ENCODE peak calls at places on chromosomes 12 and 14, in four cellular contexts. Z is lung, M is breast epithelium, L is IMR-90. J is an unnamed sample.

GRCh38 chr14:67567654-67568053 is 32.4 kb downstream of the PIGH start:
- DNase-seq in Z (no peak), M (no peak), L (no peak), J (peak; percentile 51)

GRCh38 chr14:68283378-68284123 is 464.0 kb downstream of the RAD51B start:
- DNase-seq in Z (no peak), M (no peak), L (no peak), J (no peak)

GRCh38 chr14:73244541-73244940 is 7.2 kb downstream of the PAPLN start:
- DNase-seq in Z (no peak), M (no peak), L (no peak), J (peak; percentile 61)

GRCh38 chr12:131923260-131923659 is 5.8 kb upstream of the PUS1 start:
- DNase-seq in Z (no peak), M (no peak), L (no peak), J (no peak)

GRCh38 chr14:102279688-102280348 is 25.1 kb downstream of the MOK start:
- DNase-seq in Z (peak; percentile 35), M (no peak), L (peak; percentile 100), J (peak; percentile 98)

GRCh38 chr14:81565441-81566290 is 32.0 kb upstream of the SEL1L start:
- DNase-seq in Z (no peak), M (no peak), L (no peak), J (no peak)

GRCh38 chr14:61581955-61582615 is 113.2 kb upstream of the HIF1A start:
- DNase-seq in Z (no peak), M (no peak), L (no peak), J (no peak)

GRCh38 chr14:55814873-55815272 is 234.9 kb downstream of the KTN1 start:
- DNase-seq in Z (no peak), M (no peak), L (peak; percentile 42), J (no peak)

GRCh38 chr14:63632932-63633514 is 8.6 kb downstream of the WDR89 start:
- DNase-seq in Z (no peak), M (no peak), L (peak; percentile 44), J (no peak)

GRCh38 chr12:15688202-15688736 is 100.9 kb downstream of the EPS8 start:
- DNase-seq in Z (peak; percentile 36), M (no peak), L (no peak), J (no peak)

GRCh38 chr14:32998433-32998832 is 59.8 kb downstream of the NPAS3 start:
- DNase-seq in Z (no peak), M (no peak), L (peak; percentile 9), J (no peak)

GRCh38 chr14:102373110-102373509 is 10.4 kb downstream of the TECPR2 start:
- DNase-seq in Z (no peak), M (no peak), L (no peak), J (no peak)

GRCh38 chr14:75494898-75495297 is 27.4 kb upstream of the BATF start:
- DNase-seq in Z (no peak), M (no peak), L (no peak), J (no peak)

GRCh38 chr14:102545461-102546265 is 36.1 kb upstream of the ANKRD9 start:
- DNase-seq in Z (no peak), M (no peak), L (peak; percentile 17), J (no peak)

GRCh38 chr14:93019970-93020369 is 95.8 kb downstream of the ITPK1 start:
- DNase-seq in Z (no peak), M (no peak), L (no peak), J (no peak)

GRCh38 chr12:32309811-32310755 is 89.3 kb upstream of the FGD4 start:
- DNase-seq in Z (no peak), M (no peak), L (peak; percentile 29), J (no peak)

GRCh38 chr14:82565825-82566224 is 1032.2 kb upstream of the SEL1L start:
- DNase-seq in Z (no peak), M (no peak), L (no peak), J (no peak)

GRCh38 chr14:50260511-50260910 is 29.1 kb upstream of the SOS2 start:
- DNase-seq in Z (no peak), M (no peak), L (peak; percentile 52), J (no peak)

GRCh38 chr14:25411933-25412757 is 362.2 kb upstream of the STXBP6 start:
- DNase-seq in Z (no peak), M (no peak), L (no peak), J (no peak)

GRCh38 chr14:72743626-72744025 is 150.3 kb downstream of the DPF3 start:
- DNase-seq in Z (peak; percentile 18), M (no peak), L (no peak), J (no peak)

GRCh38 chr12:44317651-44318126 is 481.8 kb downstream of the TMEM117 start:
- DNase-seq in Z (no peak), M (no peak), L (peak; percentile 40), J (no peak)

GRCh38 chr14:33940561-33941011 is 10.3 kb downstream of the EGLN3 start:
- DNase-seq in Z (no peak), M (no peak), L (no peak), J (no peak)

GRCh38 chr12:107461222-107461980 is 224.2 kb upstream of the PWP1 start:
- DNase-seq in Z (no peak), M (no peak), L (peak; percentile 91), J (peak; percentile 69)

GRCh38 chr12:17304503-17305347 is 698.8 kb upstream of the LMO3 start:
- DNase-seq in Z (no peak), M (no peak), L (no peak), J (no peak)

GRCh38 chr12:115070313-115070712 is 386.3 kb upstream of the TBX3 start:
- DNase-seq in Z (no peak), M (no peak), L (peak; percentile 16), J (no peak)

GRCh38 chr12:57518920-57519757 is 1.2 kb downstream of the DDIT3 start:
- DNase-seq in Z (peak; percentile 41), M (no peak), L (peak; percentile 24), J (no peak)

GRCh38 chr12:109153711-109154434 is 37.5 kb downstream of the ACACB start:
- DNase-seq in Z (no peak), M (no peak), L (no peak), J (no peak)

GRCh38 chr12:68260153-68260552 is 6.7 kb upstream of the IL22 start:
- DNase-seq in Z (no peak), M (no peak), L (no peak), J (no peak)

GRCh38 chr12:131894981-131895639 is 688 bp downstream of the ULK1 start:
- DNase-seq in Z (no peak), M (no peak), L (no peak), J (no peak)

GRCh38 chr12:1474567-1475153 is 119.7 kb downstream of the FBXL14 start:
- DNase-seq in Z (no peak), M (no peak), L (peak; percentile 97), J (no peak)

GRCh38 chr12:52964556-52965336 is 15.8 kb downstream of the KRT18 start:
- DNase-seq in Z (no peak), M (no peak), L (no peak), J (no peak)

GRCh38 chr14:24843999-24844398 is 205.9 kb downstream of the STXBP6 start:
- DNase-seq in Z (no peak), M (no peak), L (no peak), J (no peak)

GRCh38 chr12:68403296-68403695 is 71.1 kb upstream of the MDM1 start:
- DNase-seq in Z (no peak), M (no peak), L (no peak), J (no peak)

GRCh38 chr14:65506801-65507200 is 94.3 kb downstream of the FUT8 start:
- DNase-seq in Z (no peak), M (no peak), L (no peak), J (no peak)

GRCh38 chr12:25884920-25885234 is 73.6 kb upstream of the RASSF8 start:
- DNase-seq in Z (no peak), M (no peak), L (no peak), J (no peak)

DNA sequence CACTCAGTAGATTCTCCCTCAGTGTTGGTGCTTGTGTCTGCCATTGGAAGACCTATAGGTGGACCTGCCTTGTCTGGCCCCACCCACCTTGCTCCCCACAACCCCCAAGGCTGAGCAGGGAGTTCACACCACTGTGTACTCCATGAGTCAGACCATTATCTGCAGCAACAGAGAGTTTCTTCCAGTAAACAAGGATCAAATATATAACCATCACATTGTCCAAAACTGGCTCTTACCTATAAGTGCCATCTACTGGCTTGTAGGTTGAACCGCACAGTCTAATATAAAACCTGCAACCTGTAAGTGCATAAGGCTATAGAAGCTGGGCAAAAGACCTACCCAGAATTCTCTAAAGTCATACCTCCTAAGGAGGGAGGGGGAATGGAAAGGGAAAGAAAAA is 7.9 kb downstream of the TAS2R13 start:
- DNase-seq in Z (no peak), M (no peak), L (no peak), J (no peak)
- TF ChIP-seq CTCF in Z (no peak), M (no peak), L (no peak), J (no peak)

DNA sequence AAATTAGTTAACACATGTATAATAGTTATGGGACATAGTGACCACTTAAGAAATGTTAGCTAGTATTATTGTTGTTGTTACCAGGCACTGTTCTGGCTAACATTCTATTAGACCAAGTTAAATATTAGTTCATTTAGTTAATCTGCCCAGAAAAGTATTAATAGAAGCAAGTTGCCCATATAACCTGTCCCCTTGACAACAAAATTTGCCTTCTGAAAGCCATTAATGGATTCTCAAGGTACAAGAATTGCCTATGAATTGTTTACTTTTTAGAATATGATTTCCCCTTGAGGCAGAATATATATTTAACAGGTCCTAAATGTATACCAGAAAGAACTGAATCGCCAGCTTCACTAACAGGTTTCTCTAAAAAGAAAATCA is 167.3 kb upstream of the TMCC3 start:
- DNase-seq in Z (no peak), M (no peak), L (no peak), J (no peak)
- H3K4me3 ChIP-seq in Z (no peak overlapping the region), M (no peak overlapping the region), L (no peak overlapping the region), J (no peak overlapping the region)

GRCh38 chr12:54431911-54432814 is 13.1 kb upstream of the ITGA5 start:
- DNase-seq in Z (peak; percentile 43), M (no peak), L (peak; percentile 80), J (peak; percentile 97)
- TF ChIP-seq CTCF in Z (no peak), M (no peak), L (no peak), J (no peak)

GRCh38 chr14:95892142-95892541 is 15.5 kb downstream of the TUNAR start:
- DNase-seq in Z (no peak), M (no peak), L (no peak), J (no peak)
- H3K4me3 ChIP-seq in Z (no peak overlapping the region), M (no peak overlapping the region), L (no peak overlapping the region), J (no peak overlapping the region)

GRCh38 chr14:89920041-89920440 is 34.5 kb downstream of the EFCAB11 start:
- DNase-seq in Z (no peak), M (no peak), L (peak; percentile 70), J (no peak)
- TF ChIP-seq CTCF in Z (no peak), M (no peak), L (no peak), J (no peak)

DNA sequence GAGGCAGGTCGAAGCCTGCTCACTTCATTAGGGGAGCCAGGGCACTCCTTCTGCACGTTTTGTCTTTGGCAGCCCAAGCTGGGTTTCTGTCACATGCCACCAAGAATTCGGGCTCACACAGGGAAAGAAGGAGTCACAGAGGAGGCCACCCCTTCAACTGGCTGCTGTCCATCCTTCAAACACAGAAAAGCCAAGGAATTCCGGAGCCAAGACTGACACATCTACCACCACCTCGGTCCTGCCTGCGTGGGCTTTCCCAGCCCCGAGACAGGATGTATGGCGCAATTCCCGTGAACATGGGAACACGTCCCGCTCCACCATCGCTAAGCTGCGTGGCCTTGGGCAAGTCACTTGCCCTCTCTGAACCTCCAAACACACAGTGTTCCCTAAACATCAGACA is 70.4 kb downstream of the NCOR2 start:
- DNase-seq in Z (no peak), M (no peak), L (peak; percentile 88), J (no peak)
- H3K4me3 ChIP-seq in Z (no peak overlapping the region), M (no peak overlapping the region), L (no peak overlapping the region), J (no peak overlapping the region)

GRCh38 chr12:121812320-121812871 is 8.6 kb downstream of the SETD1B start:
- DNase-seq in Z (peak; percentile 82), M (peak; percentile 81), L (peak; percentile 64), J (peak; percentile 79)
- TF ChIP-seq CTCF in Z (no peak), M (no peak), L (no peak), J (peak; percentile 89)

J was measured in RWPE2.